ENCODE peak calls at places on chromosomes 1 and 21, in seven cellular contexts. One of them, this sample, is unnamed.

GRCh38 chr1:84301759-84302380 is 362 bp downstream of the SAMD13 start:
- DNase-seq in HTR-8/SVneo: no peak
- DNase-seq in KG1: no peak
- DNase-seq in AG10803: no peak
- DNase-seq in activated CD4-positive, alpha-beta T cell treated with anti-CD3 and anti-CD28 coated beads for 24 hours: no peak
- DNase-seq in T-helper 1 cell: no peak
- DNase-seq in stimulated activated CD4-positive, alpha-beta T cell treated with anti-CD3 and anti-CD28 coated beads, TNF-alpha, amount 100 ng/mL, for 4 hours: no peak
- DNase-seq in this sample: no peak

GRCh38 chr1:245105815-245106410 is 48.9 kb upstream of the KIF26B start:
- DNase-seq in HTR-8/SVneo: no peak
- DNase-seq in KG1: no peak
- DNase-seq in AG10803: peak
- DNase-seq in activated CD4-positive, alpha-beta T cell treated with anti-CD3 and anti-CD28 coated beads for 24 hours: no peak
- DNase-seq in T-helper 1 cell: no peak
- DNase-seq in stimulated activated CD4-positive, alpha-beta T cell treated with anti-CD3 and anti-CD28 coated beads, TNF-alpha, amount 100 ng/mL, for 4 hours: no peak
- DNase-seq in this sample: no peak

GRCh38 chr1:1041873-1042272 is 22.0 kb downstream of the AGRN start:
- DNase-seq in HTR-8/SVneo: no peak
- DNase-seq in KG1: no peak
- DNase-seq in AG10803: no peak
- DNase-seq in activated CD4-positive, alpha-beta T cell treated with anti-CD3 and anti-CD28 coated beads for 24 hours: no peak
- DNase-seq in T-helper 1 cell: no peak
- DNase-seq in stimulated activated CD4-positive, alpha-beta T cell treated with anti-CD3 and anti-CD28 coated beads, TNF-alpha, amount 100 ng/mL, for 4 hours: no peak
- DNase-seq in this sample: no peak

GRCh38 chr1:6463120-6463412 is 2.9 kb downstream of the TNFRSF25 start:
- DNase-seq in HTR-8/SVneo: no peak
- DNase-seq in KG1: no peak
- DNase-seq in AG10803: no peak
- DNase-seq in activated CD4-positive, alpha-beta T cell treated with anti-CD3 and anti-CD28 coated beads for 24 hours: no peak
- DNase-seq in T-helper 1 cell: no peak
- DNase-seq in stimulated activated CD4-positive, alpha-beta T cell treated with anti-CD3 and anti-CD28 coated beads, TNF-alpha, amount 100 ng/mL, for 4 hours: no peak
- DNase-seq in this sample: no peak

GRCh38 chr1:14740016-14740415 is 141.5 kb downstream of the KAZN start:
- DNase-seq in HTR-8/SVneo: no peak
- DNase-seq in KG1: no peak
- DNase-seq in AG10803: no peak
- DNase-seq in activated CD4-positive, alpha-beta T cell treated with anti-CD3 and anti-CD28 coated beads for 24 hours: no peak
- DNase-seq in T-helper 1 cell: no peak
- DNase-seq in stimulated activated CD4-positive, alpha-beta T cell treated with anti-CD3 and anti-CD28 coated beads, TNF-alpha, amount 100 ng/mL, for 4 hours: no peak
- DNase-seq in this sample: no peak

GRCh38 chr1:12415239-12415543 is 185.4 kb downstream of the VPS13D start:
- DNase-seq in HTR-8/SVneo: no peak
- DNase-seq in KG1: no peak
- DNase-seq in AG10803: no peak
- DNase-seq in activated CD4-positive, alpha-beta T cell treated with anti-CD3 and anti-CD28 coated beads for 24 hours: no peak
- DNase-seq in T-helper 1 cell: no peak
- DNase-seq in stimulated activated CD4-positive, alpha-beta T cell treated with anti-CD3 and anti-CD28 coated beads, TNF-alpha, amount 100 ng/mL, for 4 hours: no peak
- DNase-seq in this sample: no peak

GRCh38 chr1:184300446-184300845 is 86.4 kb upstream of the C1orf21 start:
- DNase-seq in HTR-8/SVneo: no peak
- DNase-seq in KG1: no peak
- DNase-seq in AG10803: peak
- DNase-seq in activated CD4-positive, alpha-beta T cell treated with anti-CD3 and anti-CD28 coated beads for 24 hours: no peak
- DNase-seq in T-helper 1 cell: no peak
- DNase-seq in stimulated activated CD4-positive, alpha-beta T cell treated with anti-CD3 and anti-CD28 coated beads, TNF-alpha, amount 100 ng/mL, for 4 hours: no peak
- DNase-seq in this sample: no peak

GRCh38 chr1:156379420-156380165 is 10.6 kb downstream of the RHBG start:
- DNase-seq in HTR-8/SVneo: peak
- DNase-seq in KG1: no peak
- DNase-seq in AG10803: peak
- DNase-seq in activated CD4-positive, alpha-beta T cell treated with anti-CD3 and anti-CD28 coated beads for 24 hours: no peak
- DNase-seq in T-helper 1 cell: no peak
- DNase-seq in stimulated activated CD4-positive, alpha-beta T cell treated with anti-CD3 and anti-CD28 coated beads, TNF-alpha, amount 100 ng/mL, for 4 hours: no peak
- DNase-seq in this sample: no peak

GRCh38 chr1:185532853-185533252 is 201.3 kb upstream of the HMCN1 start:
- DNase-seq in HTR-8/SVneo: no peak
- DNase-seq in KG1: no peak
- DNase-seq in AG10803: no peak
- DNase-seq in activated CD4-positive, alpha-beta T cell treated with anti-CD3 and anti-CD28 coated beads for 24 hours: no peak
- DNase-seq in T-helper 1 cell: no peak
- DNase-seq in stimulated activated CD4-positive, alpha-beta T cell treated with anti-CD3 and anti-CD28 coated beads, TNF-alpha, amount 100 ng/mL, for 4 hours: no peak
- DNase-seq in this sample: no peak

GRCh38 chr1:112044745-112045144 is 55.3 kb upstream of the KCND3 start:
- DNase-seq in HTR-8/SVneo: no peak
- DNase-seq in KG1: no peak
- DNase-seq in AG10803: no peak
- DNase-seq in activated CD4-positive, alpha-beta T cell treated with anti-CD3 and anti-CD28 coated beads for 24 hours: no peak
- DNase-seq in T-helper 1 cell: no peak
- DNase-seq in stimulated activated CD4-positive, alpha-beta T cell treated with anti-CD3 and anti-CD28 coated beads, TNF-alpha, amount 100 ng/mL, for 4 hours: no peak
- DNase-seq in this sample: no peak

GRCh38 chr21:43375006-43375826 is 51.7 kb downstream of the SIK1 start:
- DNase-seq in HTR-8/SVneo: no peak
- DNase-seq in KG1: no peak
- DNase-seq in AG10803: no peak
- DNase-seq in activated CD4-positive, alpha-beta T cell treated with anti-CD3 and anti-CD28 coated beads for 24 hours: no peak
- DNase-seq in T-helper 1 cell: no peak
- DNase-seq in stimulated activated CD4-positive, alpha-beta T cell treated with anti-CD3 and anti-CD28 coated beads, TNF-alpha, amount 100 ng/mL, for 4 hours: no peak
- DNase-seq in this sample: no peak

GRCh38 chr1:116501870-116502244 is 69.0 kb downstream of the CD58 start:
- DNase-seq in HTR-8/SVneo: no peak
- DNase-seq in KG1: no peak
- DNase-seq in AG10803: no peak
- DNase-seq in activated CD4-positive, alpha-beta T cell treated with anti-CD3 and anti-CD28 coated beads for 24 hours: no peak
- DNase-seq in T-helper 1 cell: no peak
- DNase-seq in stimulated activated CD4-positive, alpha-beta T cell treated with anti-CD3 and anti-CD28 coated beads, TNF-alpha, amount 100 ng/mL, for 4 hours: no peak
- DNase-seq in this sample: no peak

GRCh38 chr1:198564716-198565115 is 24.2 kb upstream of the ATP6V1G3 start:
- DNase-seq in HTR-8/SVneo: no peak
- DNase-seq in KG1: no peak
- DNase-seq in AG10803: no peak
- DNase-seq in activated CD4-positive, alpha-beta T cell treated with anti-CD3 and anti-CD28 coated beads for 24 hours: no peak
- DNase-seq in T-helper 1 cell: peak
- DNase-seq in stimulated activated CD4-positive, alpha-beta T cell treated with anti-CD3 and anti-CD28 coated beads, TNF-alpha, amount 100 ng/mL, for 4 hours: no peak
- DNase-seq in this sample: no peak

GRCh38 chr1:111643097-111643496 is 23.5 kb downstream of the RAP1A start:
- DNase-seq in HTR-8/SVneo: no peak
- DNase-seq in KG1: no peak
- DNase-seq in AG10803: no peak
- DNase-seq in activated CD4-positive, alpha-beta T cell treated with anti-CD3 and anti-CD28 coated beads for 24 hours: no peak
- DNase-seq in T-helper 1 cell: no peak
- DNase-seq in stimulated activated CD4-positive, alpha-beta T cell treated with anti-CD3 and anti-CD28 coated beads, TNF-alpha, amount 100 ng/mL, for 4 hours: no peak
- DNase-seq in this sample: no peak

GRCh38 chr1:117613249-117613968 is 7.6 kb downstream of the TENT5C start:
- DNase-seq in HTR-8/SVneo: no peak
- DNase-seq in KG1: no peak
- DNase-seq in AG10803: no peak
- DNase-seq in activated CD4-positive, alpha-beta T cell treated with anti-CD3 and anti-CD28 coated beads for 24 hours: no peak
- DNase-seq in T-helper 1 cell: no peak
- DNase-seq in stimulated activated CD4-positive, alpha-beta T cell treated with anti-CD3 and anti-CD28 coated beads, TNF-alpha, amount 100 ng/mL, for 4 hours: no peak
- DNase-seq in this sample: no peak

GRCh38 chr1:114134518-114134917 is 19.2 kb downstream of the SYT6 start:
- DNase-seq in HTR-8/SVneo: no peak
- DNase-seq in KG1: no peak
- DNase-seq in AG10803: no peak
- DNase-seq in activated CD4-positive, alpha-beta T cell treated with anti-CD3 and anti-CD28 coated beads for 24 hours: no peak
- DNase-seq in T-helper 1 cell: no peak
- DNase-seq in stimulated activated CD4-positive, alpha-beta T cell treated with anti-CD3 and anti-CD28 coated beads, TNF-alpha, amount 100 ng/mL, for 4 hours: no peak
- DNase-seq in this sample: no peak

GRCh38 chr1:43836267-43836951 is 97.2 kb upstream of the ARTN start:
- DNase-seq in HTR-8/SVneo: peak
- DNase-seq in KG1: no peak
- DNase-seq in AG10803: no peak
- DNase-seq in activated CD4-positive, alpha-beta T cell treated with anti-CD3 and anti-CD28 coated beads for 24 hours: peak
- DNase-seq in T-helper 1 cell: peak
- DNase-seq in stimulated activated CD4-positive, alpha-beta T cell treated with anti-CD3 and anti-CD28 coated beads, TNF-alpha, amount 100 ng/mL, for 4 hours: peak
- DNase-seq in this sample: peak